ENCODE peak calls at places on chromosomes 5 and 9, in four cellular contexts. K, M, G and Q are unnamed samples.

GRCh38 chr5:79241535-79241979 is 5.6 kb downstream of the JMY start:
- DNase-seq in K (no peak), M (no peak), G (no peak), Q (no peak)

GRCh38 chr5:14809369-14810144 is 62.0 kb downstream of the ANKH start:
- DNase-seq in K (no peak), M (peak), G (peak), Q (peak)

GRCh38 chr5:139660105-139660915 is 12.2 kb downstream of the CXXC5 start:
- DNase-seq in K (no peak), M (peak), G (peak), Q (no peak)

GRCh38 chr9:107155244-107155817 is 127.7 kb upstream of the RAD23B start:
- DNase-seq in K (no peak), M (no peak), G (no peak), Q (peak)

GRCh38 chr9:93252116-93252780 is 68.3 kb downstream of the WNK2 start:
- DNase-seq in K (no peak), M (no peak), G (peak), Q (no peak)

GRCh38 chr5:142012186-142012785 is 541 bp downstream of the GNPDA1 start:
- DNase-seq in K (peak), M (peak), G (peak), Q (peak)

GRCh38 chr5:14064841-14065240 is 78.3 kb upstream of the TRIO start:
- DNase-seq in K (no peak), M (no peak), G (no peak), Q (no peak)

GRCh38 chr5:128227984-128228383 is 144.4 kb downstream of the SLC12A2 start:
- DNase-seq in K (no peak), M (peak), G (no peak), Q (no peak)

GRCh38 chr9:79619930-79620329 is 48.2 kb downstream of the TLE4 start:
- DNase-seq in K (no peak), M (no peak), G (no peak), Q (no peak)

GRCh38 chr9:79616971-79617370 is 45.2 kb downstream of the TLE4 start:
- DNase-seq in K (peak), M (no peak), G (no peak), Q (no peak)

GRCh38 chr9:79615038-79615437 is 43.3 kb downstream of the TLE4 start:
- DNase-seq in K (no peak), M (no peak), G (no peak), Q (no peak)

GRCh38 chr9:79616013-79616412 is 44.2 kb downstream of the TLE4 start:
- DNase-seq in K (no peak), M (peak), G (no peak), Q (peak)

DNA sequence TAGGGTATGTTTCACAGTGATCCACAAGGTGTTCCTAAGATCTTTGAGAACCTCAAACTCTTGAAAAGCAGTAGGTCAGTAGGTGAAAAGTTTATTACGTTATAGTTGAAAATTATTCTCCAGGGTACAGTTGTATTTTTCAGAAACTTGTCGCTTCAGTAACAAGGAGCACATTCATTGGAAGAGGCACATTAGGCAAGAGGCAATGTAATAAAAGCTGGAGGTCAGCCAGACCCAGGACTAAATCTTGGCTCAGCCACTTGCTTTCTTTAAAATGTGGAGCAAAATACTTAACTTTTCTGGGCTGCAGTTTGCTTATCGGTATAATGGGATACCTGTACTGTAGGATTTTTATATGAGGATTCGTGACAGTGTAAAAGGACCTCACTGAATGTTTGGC is 45.6 kb downstream of the TLE4 start:
- DNase-seq in K (peak), M (peak), G (peak), Q (no peak)
- H3K27ac ChIP-seq in K (no peak), M (no peak), G (no peak), Q (no peak)

DNA sequence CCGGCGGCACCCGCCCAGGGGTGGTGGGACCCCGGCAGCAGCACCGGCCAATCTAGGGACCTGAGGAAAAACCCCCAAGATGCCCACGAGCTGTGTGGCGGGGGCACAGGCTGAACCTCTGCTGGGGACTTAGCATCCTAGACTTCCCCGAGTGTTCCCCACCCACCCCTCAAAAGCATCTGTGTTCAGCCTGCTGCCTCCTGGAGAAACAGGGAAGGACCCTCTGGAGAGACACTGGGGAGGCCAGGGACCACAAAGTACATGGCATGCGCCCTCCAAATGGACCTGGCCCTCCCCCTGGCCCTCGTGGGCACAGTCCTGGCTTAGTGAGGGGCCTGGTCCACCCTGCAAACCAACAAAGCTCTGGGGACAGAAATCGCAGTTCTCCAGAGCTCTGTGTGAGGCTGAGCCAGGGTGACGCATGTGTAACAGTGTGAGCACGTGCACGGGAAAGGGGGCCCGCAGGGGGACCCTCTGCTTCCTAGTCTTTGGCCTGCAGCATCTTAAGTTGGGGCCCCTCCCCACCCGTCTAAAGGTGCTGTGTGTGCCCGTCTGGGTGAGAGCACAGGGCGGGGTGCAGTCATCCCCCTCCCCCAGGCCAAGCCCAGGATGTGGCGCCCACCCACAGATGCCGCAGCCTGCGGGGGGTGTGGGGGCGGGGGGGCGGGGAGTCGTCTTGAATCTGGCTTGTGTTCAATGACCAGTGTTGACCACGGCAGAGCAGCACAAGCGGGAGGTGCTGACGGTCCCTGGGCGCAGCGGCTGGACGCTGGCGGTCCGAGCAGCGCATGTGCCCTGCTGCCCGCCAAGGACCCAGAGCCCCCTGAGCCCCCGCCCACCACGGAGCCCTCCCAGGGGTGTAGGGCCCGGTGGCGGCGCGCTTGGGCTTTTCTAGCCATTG is 668 bp upstream of the KCNT1 start:
- DNase-seq in K (no peak), M (peak), G (no peak), Q (no peak)
- H3K4me3 ChIP-seq in K (peak), M (no peak), G (peak), Q (no peak)

DNA sequence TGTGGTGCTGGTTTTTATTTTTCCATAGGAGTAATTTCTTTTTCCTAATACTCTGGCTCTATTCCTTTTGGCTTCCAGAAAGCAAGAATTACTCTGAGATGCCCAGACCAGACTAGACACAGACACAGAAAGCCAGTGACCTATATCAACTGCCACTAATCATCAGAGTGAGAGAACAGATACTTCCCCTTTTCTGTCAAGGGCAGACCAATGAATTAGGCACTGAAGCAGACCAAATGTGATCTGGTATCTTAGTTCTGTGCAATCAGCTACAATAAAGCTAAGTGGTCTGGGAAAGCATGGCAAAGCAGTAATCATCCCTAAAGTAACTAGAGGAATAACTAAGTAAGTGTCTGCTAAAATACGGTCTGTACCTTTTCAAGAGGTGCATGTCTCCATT is 239.1 kb downstream of the ELAVL2 start:
- DNase-seq in K (no peak), M (no peak), G (no peak), Q (no peak)
- H3K27ac ChIP-seq in K (no peak), M (no peak), G (peak), Q (no peak)

GRCh38 chr5:179621551-179621971 is 1.9 kb downstream of the HNRNPH1 start:
- DNase-seq in K (no peak), M (no peak), G (no peak), Q (no peak)

GRCh38 chr5:179620703-179621350 is 2.6 kb downstream of the HNRNPH1 start:
- DNase-seq in K (no peak), M (peak), G (no peak), Q (peak)

GRCh38 chr5:179620293-179620692 is 3.2 kb downstream of the HNRNPH1 start:
- DNase-seq in K (no peak), M (peak), G (no peak), Q (no peak)

GRCh38 chr5:179618923-179619554 is 4.4 kb downstream of the HNRNPH1 start:
- DNase-seq in K (no peak), M (no peak), G (no peak), Q (no peak)

GRCh38 chr5:179619776-179620175 is 3.7 kb downstream of the HNRNPH1 start:
- DNase-seq in K (no peak), M (peak), G (no peak), Q (no peak)
- H3K4me3 ChIP-seq in K (peak), M (peak), G (peak), Q (no peak)

DNA sequence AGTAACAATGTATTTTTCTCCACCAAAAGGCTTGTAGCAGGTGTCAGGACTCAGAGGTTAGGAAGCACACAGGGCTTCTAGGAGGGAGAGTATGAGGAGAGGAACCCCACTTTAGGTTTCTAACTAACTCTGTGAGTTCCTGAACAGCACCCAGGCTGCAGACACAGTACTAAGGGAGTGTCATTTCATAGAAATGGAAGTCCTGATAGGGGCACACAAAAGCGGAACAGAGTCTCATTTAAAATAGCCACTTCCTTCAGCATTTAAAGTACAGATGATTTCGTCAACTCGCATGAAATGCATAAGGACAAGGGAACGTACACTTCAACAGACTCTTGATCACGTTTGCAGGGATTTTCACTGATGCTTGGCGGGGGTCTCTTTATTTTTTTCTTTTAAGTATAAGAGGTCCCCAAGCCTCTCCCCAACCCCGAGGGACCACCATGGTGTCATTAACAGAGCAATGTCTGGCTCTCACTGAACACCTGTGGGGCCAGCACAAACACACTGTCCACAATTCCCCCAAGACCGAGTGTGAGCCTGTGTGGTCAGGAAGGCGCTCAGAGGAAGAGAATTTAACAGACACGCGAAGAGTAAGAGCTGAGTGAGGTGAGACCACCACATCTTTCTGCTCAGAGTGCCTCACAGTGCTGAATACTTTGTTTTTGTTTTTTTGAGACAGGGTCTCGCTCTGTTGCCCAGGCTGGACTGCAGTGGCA is 82.3 kb downstream of the SECISBP2 start:
- DNase-seq in K (no peak), M (no peak), G (no peak), Q (no peak)
- H3K27ac ChIP-seq in K (no peak), M (no peak), G (no peak), Q (no peak)

GRCh38 chr9:129489838-129490582 is 130.9 kb downstream of the C9orf50 start:
- DNase-seq in K (peak), M (peak), G (peak), Q (no peak)
- H3K4me3 ChIP-seq in K (peak), M (peak), G (peak), Q (no peak)

DNA sequence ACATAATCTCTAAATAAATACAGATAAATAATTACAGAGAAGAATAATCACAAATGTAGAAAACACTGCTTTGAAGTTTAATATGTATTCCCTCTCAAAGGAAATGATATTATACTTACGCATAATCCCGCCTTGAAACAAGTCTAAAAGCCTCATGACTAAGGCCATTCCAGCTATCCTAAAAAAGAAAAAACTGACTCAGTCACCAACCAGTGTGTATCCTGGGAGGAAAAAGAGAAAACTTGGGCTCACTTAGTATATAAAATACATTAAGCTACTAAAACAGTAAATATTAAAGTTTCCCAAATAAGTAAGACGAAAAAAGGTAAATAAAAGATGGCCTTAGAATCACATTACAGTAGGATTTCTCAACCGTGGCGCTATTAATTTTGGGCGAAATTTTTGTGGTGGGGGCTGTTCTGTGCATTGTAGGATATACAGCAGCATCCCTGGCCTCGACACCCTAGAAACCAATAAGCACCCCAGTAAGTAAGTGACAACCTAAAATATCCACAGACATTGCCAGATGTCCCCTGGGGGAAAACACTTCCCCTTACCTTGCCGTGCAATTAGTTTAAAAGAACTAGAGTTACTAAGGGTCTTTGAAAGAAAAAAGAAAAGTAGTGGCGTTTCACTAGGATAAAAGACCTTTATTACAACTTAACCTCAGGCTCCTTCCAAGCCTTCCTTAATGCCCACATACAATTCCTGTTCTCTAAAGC is 1.1 kb downstream of the HSPA9 start:
- DNase-seq in K (no peak), M (peak), G (no peak), Q (no peak)
- H3K27ac ChIP-seq in K (peak), M (peak), G (peak), Q (no peak)

DNA sequence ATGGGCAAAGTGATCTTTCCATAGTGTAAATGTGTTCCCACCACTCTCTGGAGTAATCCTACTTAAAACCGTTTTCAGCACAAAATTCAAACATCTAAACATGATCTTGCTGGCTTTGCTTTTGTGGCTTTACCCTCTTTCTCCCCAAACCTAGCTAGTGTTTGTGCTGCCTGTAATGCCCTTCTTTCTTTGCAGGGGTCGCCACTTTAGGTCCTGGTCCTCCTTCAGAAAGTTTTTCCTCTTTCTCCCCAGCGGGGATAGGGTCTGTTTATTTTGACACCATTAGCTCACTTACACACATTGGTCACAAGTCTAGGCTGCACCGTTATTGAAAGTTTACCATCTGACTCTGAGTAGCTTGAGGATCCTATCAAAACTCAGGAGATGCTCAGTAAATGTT is 736 bp upstream of the HSD17B4 start:
- DNase-seq in K (no peak), M (no peak), G (no peak), Q (no peak)
- H3K4me3 ChIP-seq in K (no peak), M (no peak), G (no peak), Q (no peak)